ENCODE peak calls at places on chromosomes 13 and 19, in five cellular contexts. E is heart left ventricle, N is GM23248, R is upper lobe of right lung, H is adrenal gland. I is an unnamed sample. For H3K27me3, the result is how much of the 10 kb centered on the place peaks cover.

GRCh38 chr13:97435297-97435682 is 1.3 kb downstream of the RAP2A start:
- DNase-seq in E (no peak), N (no peak), R (no peak), H (no peak), I (no peak)

GRCh38 chr13:31824705-31825512 is 85.6 kb downstream of the RXFP2 start:
- DNase-seq in E (no peak), N (peak), R (no peak), H (no peak), I (no peak)

GRCh38 chr19:3162418-3163229 is 15.9 kb upstream of the S1PR4 start:
- DNase-seq in E (no peak), N (peak), R (peak), H (peak), I (no peak)

GRCh38 chr13:77138813-77139212 is 111.9 kb upstream of the FBXL3 start:
- DNase-seq in E (no peak), N (no peak), R (no peak), H (no peak), I (no peak)

GRCh38 chr13:45907501-45907900 is 55.9 kb upstream of the SIAH3 start:
- DNase-seq in E (no peak), N (no peak), R (no peak), H (no peak), I (no peak)

GRCh38 chr13:34465423-34465922 is 476.6 kb upstream of the NBEA start:
- DNase-seq in E (no peak), N (no peak), R (no peak), H (no peak), I (no peak)

GRCh38 chr13:113927661-113928581 is 46.0 kb downstream of the C13orf46 start:
- DNase-seq in E (peak), N (peak), R (peak), H (no peak), I (no peak)

GRCh38 chr19:31693131-31693700 is 344.0 kb upstream of the TSHZ3 start:
- DNase-seq in E (no peak), N (no peak), R (no peak), H (no peak), I (no peak)

GRCh38 chr19:35224681-35225604 is 3.6 kb downstream of the FAM187B start:
- DNase-seq in E (no peak), N (no peak), R (peak), H (peak), I (no peak)

GRCh38 chr19:13220847-13221246 is 70.6 kb downstream of the IER2 start:
- DNase-seq in E (no peak), N (no peak), R (no peak), H (no peak), I (no peak)

GRCh38 chr13:35179494-35179893 is 237.4 kb downstream of the NBEA start:
- DNase-seq in E (no peak), N (peak), R (no peak), H (no peak), I (no peak)

GRCh38 chr13:50366488-50367174 is 351.4 kb downstream of the KCNRG start:
- DNase-seq in E (no peak), N (no peak), R (no peak), H (no peak), I (no peak)

GRCh38 chr19:18736415-18737336 is 53.2 kb downstream of the CRTC1 start:
- DNase-seq in E (no peak), N (no peak), R (no peak), H (peak), I (no peak)

GRCh38 chr13:37403776-37404497 is 194.6 kb downstream of the POSTN start:
- DNase-seq in E (no peak), N (peak), R (no peak), H (no peak), I (no peak)

GRCh38 chr13:49512578-49512977 is 16.8 kb downstream of the PHF11 start:
- DNase-seq in E (no peak), N (no peak), R (no peak), H (no peak), I (no peak)

GRCh38 chr19:13036366-13036976 is 41.2 kb downstream of the NFIX start:
- DNase-seq in E (peak), N (peak), R (peak), H (no peak), I (no peak)

GRCh38 chr19:16098821-16099220 is 12.9 kb upstream of the RAB8A start:
- DNase-seq in E (no peak), N (no peak), R (no peak), H (no peak), I (no peak)

GRCh38 chr13:113669871-113670341 is 2.9 kb downstream of the GRK1 start:
- DNase-seq in E (no peak), N (no peak), R (peak), H (no peak), I (no peak)

GRCh38 chr13:77781804-77782203 is 84.3 kb downstream of the SLAIN1 start:
- DNase-seq in E (peak), N (no peak), R (no peak), H (no peak), I (no peak)

GRCh38 chr19:33459220-33459619 is 62.4 kb downstream of the PEPD start:
- DNase-seq in E (no peak), N (no peak), R (no peak), H (no peak), I (no peak)

GRCh38 chr13:39597828-39598227 is 5.2 kb downstream of the LHFPL6 start:
- DNase-seq in E (no peak), N (peak), R (no peak), H (no peak), I (no peak)

GRCh38 chr19:53659292-53659691 is 27.5 kb downstream of the DPRX start:
- DNase-seq in E (peak), N (peak), R (no peak), H (peak), I (no peak)

GRCh38 chr19:17209126-17210036 is 5.8 kb upstream of the USE1 start:
- DNase-seq in E (no peak), N (peak), R (no peak), H (peak), I (no peak)

GRCh38 chr13:93670858-93671257 is 444.3 kb downstream of the GPC6 start:
- DNase-seq in E (no peak), N (no peak), R (no peak), H (no peak), I (no peak)

GRCh38 chr19:5929179-5929578 is 15.1 kb downstream of the CAPS start:
- DNase-seq in E (no peak), N (no peak), R (no peak), H (no peak), I (no peak)

GRCh38 chr19:13959141-13959961 is 7.0 kb downstream of the DCAF15 start:
- DNase-seq in E (no peak), N (no peak), R (no peak), H (no peak), I (no peak)

GRCh38 chr13:45799451-45799850 is 52.1 kb downstream of the SIAH3 start:
- DNase-seq in E (peak), N (no peak), R (no peak), H (no peak), I (no peak)

GRCh38 chr19:3830841-3831589 is 37.8 kb downstream of the ZFR2 start:
- DNase-seq in E (no peak), N (no peak), R (no peak), H (no peak), I (no peak)

GRCh38 chr19:35882074-35882832 is 13.9 kb downstream of the APLP1 start:
- DNase-seq in E (no peak), N (peak), R (no peak), H (peak), I (no peak)

GRCh38 chr13:114076329-114076761 is 56.1 kb downstream of the RASA3 start:
- DNase-seq in E (no peak), N (no peak), R (peak), H (no peak), I (no peak)

GRCh38 chr13:91014696-91015095 is 332.8 kb upstream of the MIR17HG start:
- DNase-seq in E (no peak), N (peak), R (no peak), H (no peak), I (no peak)

GRCh38 chr13:111394211-111394922 is 73.9 kb downstream of the TEX29 start:
- DNase-seq in E (no peak), N (no peak), R (no peak), H (no peak), I (no peak)

GRCh38 chr13:114099191-114099590 is 33.2 kb downstream of the RASA3 start:
- DNase-seq in E (peak), N (peak), R (peak), H (peak), I (peak)

GRCh38 chr19:34983786-34984185 is 16.3 kb upstream of the GRAMD1A start:
- DNase-seq in E (no peak), N (no peak), R (no peak), H (no peak), I (no peak)

GRCh38 chr13:95494082-95494681 is 58.3 kb upstream of the CLDN10 start:
- DNase-seq in E (no peak), N (peak), R (no peak), H (peak), I (no peak)

GRCh38 chr19:51571599-51571998 is 516 bp downstream of the ZNF175 start:
- DNase-seq in E (no peak), N (peak), R (no peak), H (no peak), I (no peak)

GRCh38 chr19:3725640-3726310 is 17.6 kb downstream of the TJP3 start:
- DNase-seq in E (no peak), N (no peak), R (peak), H (peak), I (no peak)

GRCh38 chr19:6521718-6522646 is 8.8 kb upstream of the TNFSF9 start:
- DNase-seq in E (no peak), N (peak), R (no peak), H (peak), I (peak)

GRCh38 chr19:49514151-49514550 is 1.7 kb downstream of the FCGRT start:
- DNase-seq in E (no peak), N (no peak), R (peak), H (no peak), I (no peak)

GRCh38 chr19:8601796-8602195 is 8.7 kb downstream of the ADAMTS10 start:
- DNase-seq in E (no peak), N (no peak), R (no peak), H (no peak), I (no peak)
- H3K27me3 ChIP-seq in E (under half), N (under half), R (under half), H (under half), I (under half)

GRCh38 chr19:497861-498590 is 1.7 kb downstream of the MADCAM1 start:
- DNase-seq in E (no peak), N (no peak), R (no peak), H (no peak), I (no peak)
- H3K27me3 ChIP-seq in E (under half), N (under half), R (under half), H (under half), I (under half)

DNA sequence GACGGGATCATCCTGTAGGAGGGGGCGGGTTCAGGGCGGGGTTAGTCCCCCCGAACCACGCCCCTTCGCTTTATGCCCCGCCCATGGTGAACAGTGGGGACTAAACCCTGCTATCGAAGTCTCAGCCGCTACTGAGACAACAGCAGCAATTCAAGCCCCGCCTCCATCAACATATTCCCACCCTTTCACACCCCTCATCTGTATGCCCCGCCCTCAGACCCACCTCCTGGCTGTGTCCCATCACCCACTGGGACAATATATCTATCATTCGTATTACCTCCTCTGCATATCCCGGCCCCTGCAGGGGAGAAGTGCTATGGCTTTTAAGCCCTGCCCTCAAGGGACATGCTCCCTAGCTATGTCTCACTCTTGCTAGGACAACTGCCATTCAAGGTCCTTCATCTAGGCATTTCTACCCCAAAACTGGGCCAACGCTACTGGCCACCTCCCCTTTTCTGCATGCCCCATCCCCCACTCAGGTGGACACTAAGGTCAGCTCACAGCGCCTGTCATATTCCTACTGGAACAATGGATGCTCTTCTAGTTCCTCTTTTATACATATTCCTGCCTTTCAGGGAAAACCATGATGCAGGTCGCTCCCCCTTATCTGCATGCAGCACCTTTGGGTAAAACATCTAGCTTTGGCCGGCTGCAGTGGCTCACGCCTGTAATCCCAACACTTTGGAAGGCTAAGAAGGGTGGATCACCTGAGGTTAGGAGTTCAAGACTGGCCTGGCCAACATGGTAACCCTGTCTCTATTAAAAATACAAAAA is 11.9 kb downstream of the LRFN1 start:
- DNase-seq in E (no peak), N (peak), R (no peak), H (peak), I (no peak)
- H3K27me3 ChIP-seq in E (half or more), N (under half), R (under half), H (under half), I (under half)

GRCh38 chr19:1754651-1755466 is 1.6 kb downstream of the ONECUT3 start:
- DNase-seq in E (no peak), N (no peak), R (no peak), H (no peak), I (no peak)

GRCh38 chr19:1757468-1758230 is 4.3 kb downstream of the ONECUT3 start:
- DNase-seq in E (no peak), N (no peak), R (no peak), H (no peak), I (no peak)

GRCh38 chr19:1755467-1756155 is 2.3 kb downstream of the ONECUT3 start:
- DNase-seq in E (no peak), N (no peak), R (no peak), H (no peak), I (no peak)

GRCh38 chr19:1756705-1757445 is 3.6 kb downstream of the ONECUT3 start:
- DNase-seq in E (no peak), N (no peak), R (no peak), H (no peak), I (no peak)

GRCh38 chr19:1756264-1756663 is 3.0 kb downstream of the ONECUT3 start:
- DNase-seq in E (no peak), N (no peak), R (no peak), H (no peak), I (no peak)
- H3K27me3 ChIP-seq in E (half or more), N (half or more), R (half or more), H (half or more), I (half or more)

GRCh38 chr19:47434088-47434487 is 14.8 kb upstream of the MEIS3 start:
- DNase-seq in E (no peak), N (no peak), R (no peak), H (no peak), I (no peak)

GRCh38 chr19:47436712-47437401 is 17.5 kb upstream of the MEIS3 start:
- DNase-seq in E (peak), N (peak), R (peak), H (peak), I (no peak)

GRCh38 chr19:47435883-47436417 is 16.6 kb upstream of the MEIS3 start:
- DNase-seq in E (no peak), N (no peak), R (no peak), H (no peak), I (no peak)

GRCh38 chr19:47433121-47433520 is 13.8 kb upstream of the MEIS3 start:
- DNase-seq in E (no peak), N (peak), R (no peak), H (no peak), I (no peak)

GRCh38 chr19:47435196-47435595 is 15.9 kb upstream of the MEIS3 start:
- DNase-seq in E (no peak), N (no peak), R (no peak), H (no peak), I (no peak)
- H3K27me3 ChIP-seq in E (half or more), N (under half), R (half or more), H (under half), I (under half)

GRCh38 chr13:27821566-27821965 is 29.3 kb downstream of the GSX1 start:
- DNase-seq in E (no peak), N (no peak), R (no peak), H (no peak), I (no peak)
- H3K27me3 ChIP-seq in E (half or more), N (half or more), R (half or more), H (under half), I (half or more)

DNA sequence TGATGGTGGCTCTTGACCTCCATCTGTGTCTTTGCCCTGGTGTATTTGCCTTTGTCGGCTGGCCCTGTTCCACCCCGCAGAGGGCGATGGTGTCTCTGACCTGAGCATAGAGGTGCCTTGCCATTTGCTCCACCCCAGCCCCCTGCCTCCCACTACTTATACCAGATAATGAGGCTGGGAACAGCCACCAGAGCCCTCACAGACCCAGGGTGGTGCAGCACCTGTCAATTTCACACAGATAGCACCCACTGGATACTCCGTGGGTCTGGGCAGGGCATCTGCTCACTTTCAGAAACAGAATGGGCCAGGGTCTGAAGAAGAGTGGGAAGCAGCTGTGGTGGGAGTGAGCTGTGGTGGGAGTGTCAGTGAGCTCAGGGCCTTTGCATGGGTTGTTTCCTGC is 4.1 kb downstream of the ZNF536 start:
- DNase-seq in E (no peak), N (no peak), R (no peak), H (no peak), I (no peak)
- H3K27me3 ChIP-seq in E (under half), N (under half), R (under half), H (under half), I (under half)

I was measured in kidney epithelial cell.